ENCODE peak calls at places on chromosomes 7 and 10, in four cellular contexts. A is AML-193, N is body of pancreas, I is GM23338. J is an unnamed sample.

GRCh38 chr7:52501696-52502095 is 533.7 kb upstream of the POM121L12 start:
- DNase-seq in A (no peak), N (no peak), I (no peak), J (no peak)

GRCh38 chr10:3452234-3452633 is 279.7 kb upstream of the PITRM1 start:
- DNase-seq in A (no peak), N (no peak), I (peak), J (no peak)

GRCh38 chr10:46540412-46541016 is 15.9 kb downstream of the GPRIN2 start:
- DNase-seq in A (no peak), N (no peak), I (no peak), J (peak)

GRCh38 chr10:93566435-93567276 is at the start of gene FFAR4:
- DNase-seq in A (no peak), N (peak), I (peak), J (peak)

GRCh38 chr7:33705333-33705833 is 200.0 kb upstream of the BMPER start:
- DNase-seq in A (no peak), N (no peak), I (peak), J (no peak)

GRCh38 chr7:107147464-107148214 is 21.2 kb upstream of the HBP1 start:
- DNase-seq in A (peak), N (peak), I (peak), J (no peak)

GRCh38 chr10:103273026-103273425 is 3.9 kb upstream of the INA start:
- DNase-seq in A (no peak), N (peak), I (no peak), J (no peak)

GRCh38 chr10:2619927-2620326 is 447.4 kb upstream of the PFKP start:
- DNase-seq in A (no peak), N (no peak), I (no peak), J (no peak)

J was measured in left colon.